ENCODE peak calls at places on chromosomes 4 and X, in five cellular contexts. Q, H, O, V and B are unnamed samples.
A peak's percentile ranks its signal among the peaks of the same experiment; 100 is the strongest.

GRCh38 chr4:77181737-77182136 is 24.7 kb downstream of the CCNG2 start:
- DNase-seq in Q (no peak), H (no peak), O (no peak), V (no peak), B (no peak)

GRCh38 chr4:28229092-28229491 is 1368.5 kb downstream of the STIM2 start:
- DNase-seq in Q (no peak), H (no peak), O (no peak), V (peak; percentile 38), B (no peak)

GRCh38 chr4:183747931-183748664 is 89.0 kb downstream of the TRAPPC11 start:
- DNase-seq in Q (no peak), H (no peak), O (no peak), V (no peak), B (no peak)

GRCh38 chrX:97539970-97540519 is 656.3 kb downstream of the RPA4 start:
- DNase-seq in Q (no peak), H (no peak), O (no peak), V (no peak), B (peak; percentile 2)

GRCh38 chr4:19969492-19969891 is 282.2 kb upstream of the SLIT2 start:
- DNase-seq in Q (no peak), H (no peak), O (no peak), V (no peak), B (no peak)

GRCh38 chrX:10582945-10583344 is 37.4 kb downstream of the MID1 start:
- DNase-seq in Q (no peak), H (no peak), O (no peak), V (no peak), B (no peak)

GRCh38 chr4:150714462-150715438 is 132.8 kb downstream of the MAB21L2 start:
- DNase-seq in Q (no peak), H (no peak), O (no peak), V (no peak), B (no peak)

GRCh38 chrX:100083146-100083715 is 326.8 kb downstream of the PCDH19 start:
- DNase-seq in Q (no peak), H (no peak), O (no peak), V (no peak), B (no peak)

GRCh38 chrX:127552571-127552970 is 499.6 kb downstream of the ACTRT1 start:
- DNase-seq in Q (no peak), H (no peak), O (no peak), V (no peak), B (no peak)

GRCh38 chrX:53580742-53581504 is 105.6 kb downstream of the HUWE1 start:
- DNase-seq in Q (no peak), H (no peak), O (no peak), V (no peak), B (no peak)

GRCh38 chrX:109601458-109601857 is 23.5 kb downstream of the KCNE5 start:
- DNase-seq in Q (no peak), H (no peak), O (no peak), V (no peak), B (no peak)

GRCh38 chrX:2351321-2351720 is 149.5 kb downstream of the DHRSX start:
- DNase-seq in Q (no peak), H (no peak), O (no peak), V (peak; percentile 71), B (no peak)

GRCh38 chrX:57640674-57641016 is 39.4 kb downstream of the NLRP2B start:
- DNase-seq in Q (no peak), H (no peak), O (no peak), V (no peak), B (no peak)

GRCh38 chrX:20461576-20461975 is 194.9 kb upstream of the RPS6KA3 start:
- DNase-seq in Q (no peak), H (no peak), O (no peak), V (no peak), B (no peak)

GRCh38 chrX:68669872-68670271 is 22.4 kb downstream of the STARD8 start:
- DNase-seq in Q (no peak), H (no peak), O (no peak), V (no peak), B (no peak)

GRCh38 chr4:2852481-2852881 is 8.8 kb downstream of the ADD1 start:
- DNase-seq in Q (no peak), H (no peak), O (no peak), V (no peak), B (no peak)

GRCh38 chr4:73867783-73868182 is 1.4 kb upstream of the CXCL1 start:
- DNase-seq in Q (peak; percentile 39), H (no peak), O (no peak), V (no peak), B (peak; percentile 53)

GRCh38 chr4:149781150-149781549 is 34.5 kb downstream of the IQCM start:
- DNase-seq in Q (no peak), H (no peak), O (no peak), V (peak; percentile 32), B (no peak)

GRCh38 chr4:118682928-118683327 is 2.3 kb upstream of the METTL14 start:
- DNase-seq in Q (no peak), H (no peak), O (no peak), V (peak; percentile 7), B (peak; percentile 13)

GRCh38 chrX:120302434-120302833 is 8.8 kb downstream of the TMEM255A start:
- DNase-seq in Q (peak; percentile 38), H (no peak), O (no peak), V (no peak), B (peak; percentile 2)

GRCh38 chr4:112213850-112214249 is 17.7 kb upstream of the AP1AR start:
- DNase-seq in Q (no peak), H (no peak), O (no peak), V (peak; percentile 63), B (no peak)

GRCh38 chr4:2623442-2623841 is 87.0 kb downstream of the FAM193A start:
- DNase-seq in Q (no peak), H (no peak), O (no peak), V (no peak), B (no peak)

GRCh38 chr4:139015948-139016451 is 419 bp downstream of the NOCT start:
- DNase-seq in Q (no peak), H (no peak), O (no peak), V (no peak), B (no peak)

GRCh38 chr4:144820706-144821105 is 174.8 kb downstream of the HHIP start:
- DNase-seq in Q (no peak), H (no peak), O (no peak), V (peak; percentile 24), B (no peak)

GRCh38 chrX:51894697-51895336 is 1.4 kb downstream of the MAGED1 start:
- DNase-seq in Q (peak; percentile 32), H (no peak), O (no peak), V (no peak), B (no peak)

GRCh38 chr4:180542445-180543100 is 1700.6 kb upstream of the TENM3 start:
- DNase-seq in Q (no peak), H (no peak), O (no peak), V (no peak), B (peak; percentile 40)

GRCh38 chrX:109472939-109473713 is 8.8 kb downstream of the GUCY2F start:
- DNase-seq in Q (no peak), H (no peak), O (peak; percentile 3), V (no peak), B (no peak)

GRCh38 chr4:39051454-39051853 is 10.6 kb upstream of the KLHL5 start:
- DNase-seq in Q (no peak), H (no peak), O (no peak), V (no peak), B (no peak)

GRCh38 chr4:39056023-39056422 is 6.0 kb upstream of the KLHL5 start:
- DNase-seq in Q (no peak), H (no peak), O (no peak), V (no peak), B (no peak)

GRCh38 chr4:39050590-39050989 is 11.4 kb upstream of the KLHL5 start:
- DNase-seq in Q (no peak), H (no peak), O (no peak), V (no peak), B (no peak)

GRCh38 chr4:39054497-39054896 is 7.5 kb upstream of the KLHL5 start:
- DNase-seq in Q (no peak), H (no peak), O (no peak), V (no peak), B (no peak)

DNA sequence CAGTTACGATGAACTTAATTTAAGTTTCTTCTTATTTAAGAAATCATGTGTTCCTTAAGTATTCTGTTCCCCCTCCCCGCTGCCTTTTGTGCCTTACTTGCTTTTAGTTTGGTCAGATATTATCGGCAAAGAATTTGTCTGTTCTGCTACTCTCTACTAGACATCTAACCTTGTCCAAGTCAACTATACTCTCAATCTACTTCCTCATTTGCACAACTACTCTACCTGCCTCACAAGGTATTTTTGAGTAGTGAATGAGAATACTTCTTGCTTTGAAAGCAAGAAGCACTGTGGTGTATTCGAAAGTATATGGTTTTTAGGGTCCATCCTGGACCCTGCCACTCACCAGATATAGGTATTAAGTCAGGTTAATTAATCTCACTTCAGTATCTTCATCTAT is 8.0 kb upstream of the KLHL5 start:
- DNase-seq in Q (no peak), H (no peak), O (no peak), V (no peak), B (no peak)
- TF ChIP-seq CTCF in Q (no peak), H (no peak), O (no peak), V (no peak), B (no peak)

GRCh38 chrX:151153086-151153485 is 23.3 kb upstream of the GPR50 start:
- DNase-seq in Q (no peak), H (no peak), O (no peak), V (peak; percentile 13), B (peak; percentile 13)
- TF ChIP-seq CTCF in Q (no peak), H (no peak), O (no peak), V (peak; percentile 41), B (no peak)

GRCh38 chrX:72132456-72132855 is 741 bp upstream of the RTL5 start:
- DNase-seq in Q (no peak), H (no peak), O (no peak), V (no peak), B (no peak)

GRCh38 chrX:72130762-72131231 is 918 bp downstream of the RTL5 start:
- DNase-seq in Q (no peak), H (no peak), O (no peak), V (no peak), B (no peak)

GRCh38 chrX:72130156-72130761 is 1.5 kb downstream of the RTL5 start:
- DNase-seq in Q (no peak), H (no peak), O (no peak), V (no peak), B (no peak)

GRCh38 chrX:72129661-72130060 is 2.1 kb downstream of the RTL5 start:
- DNase-seq in Q (no peak), H (no peak), O (no peak), V (no peak), B (no peak)

GRCh38 chrX:72131317-72132294 is at the start of gene RTL5:
- DNase-seq in Q (peak; percentile 68), H (peak; percentile 89), O (peak; percentile 67), V (peak; percentile 55), B (peak; percentile 32)
- TF ChIP-seq CTCF in Q (no peak), H (no peak), O (no peak), V (no peak), B (no peak)

DNA sequence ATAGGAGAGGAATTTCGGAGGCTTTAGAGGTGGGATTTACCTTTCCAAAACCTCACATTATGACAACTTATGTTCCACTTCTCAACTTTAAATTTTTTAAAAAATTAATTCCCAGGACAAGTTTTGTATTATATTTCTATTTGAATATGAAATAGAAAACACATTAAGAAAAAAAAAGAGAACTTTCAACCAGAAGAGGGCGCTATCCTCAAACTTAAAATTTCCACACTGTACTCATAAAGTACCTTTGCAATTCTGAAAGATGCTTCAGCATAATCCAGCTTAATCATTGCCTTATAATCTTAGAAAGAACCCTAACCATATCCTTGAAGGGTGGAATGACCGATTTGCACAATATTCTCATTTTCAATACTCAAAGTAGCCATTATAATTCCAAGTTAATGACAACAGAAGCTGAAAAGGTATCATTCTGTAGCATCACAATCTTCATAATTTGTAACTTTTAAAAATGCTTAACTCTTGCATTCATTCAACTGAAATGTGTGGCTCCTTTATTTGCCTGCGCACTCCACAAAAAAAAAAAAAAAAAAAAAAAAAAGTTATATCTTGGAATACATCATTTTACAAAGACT is 158.0 kb downstream of the KCNIP4 start:
- DNase-seq in Q (no peak), H (no peak), O (no peak), V (no peak), B (peak; percentile 8)
- TF ChIP-seq CTCF in Q (no peak), H (peak; percentile 20), O (peak; percentile 32), V (peak; percentile 16), B (no peak)